ENCODE peak calls at places on chromosomes 16 and 17, in six cellular contexts. P, Q, E, Z, X and W are unnamed samples.

GRCh38 chr17:77619326-77619725 is 339.2 kb upstream of the TNRC6C start:
- DNase-seq in P (no peak), Q (no peak), E (no peak), Z (no peak), X (no peak), W (no peak)

GRCh38 chr17:4833941-4834501 is 881 bp downstream of the MINK1 start:
- DNase-seq in P (no peak), Q (no peak), E (peak), Z (no peak), X (no peak), W (peak)

GRCh38 chr17:42409467-42410351 is 13.3 kb downstream of the CAVIN1 start:
- DNase-seq in P (no peak), Q (no peak), E (peak), Z (no peak), X (peak), W (peak)

GRCh38 chr17:2215616-2216364 is 87.8 kb downstream of the SMG6 start:
- DNase-seq in P (peak), Q (peak), E (peak), Z (peak), X (peak), W (peak)

GRCh38 chr17:3913531-3914318 is 2.5 kb downstream of the P2RX1 start:
- DNase-seq in P (peak), Q (peak), E (peak), Z (peak), X (peak), W (peak)

GRCh38 chr16:7602424-7602935 is 269.8 kb downstream of the RBFOX1 start:
- DNase-seq in P (no peak), Q (no peak), E (no peak), Z (no peak), X (no peak), W (no peak)

GRCh38 chr16:74438492-74438979 is 17.3 kb upstream of the CLEC18B start:
- DNase-seq in P (no peak), Q (no peak), E (no peak), Z (no peak), X (no peak), W (no peak)

GRCh38 chr16:17658881-17659280 is 188.1 kb upstream of the XYLT1 start:
- DNase-seq in P (no peak), Q (no peak), E (no peak), Z (no peak), X (no peak), W (no peak)

GRCh38 chr17:7435676-7436555 is 681 bp downstream of the TMEM102 start:
- DNase-seq in P (peak), Q (no peak), E (no peak), Z (peak), X (peak), W (no peak)

GRCh38 chr17:56976941-56977570 is 875 bp upstream of the SCPEP1 start:
- DNase-seq in P (no peak), Q (no peak), E (no peak), Z (no peak), X (peak), W (no peak)

GRCh38 chr17:223723-224471 is 42.4 kb upstream of the DOC2B start:
- DNase-seq in P (no peak), Q (no peak), E (no peak), Z (no peak), X (peak), W (no peak)

GRCh38 chr16:85376292-85377095 is 236.6 kb upstream of the GSE1 start:
- DNase-seq in P (no peak), Q (no peak), E (no peak), Z (no peak), X (peak), W (no peak)

GRCh38 chr16:346587-346986 is 5.9 kb downstream of the AXIN1 start:
- DNase-seq in P (no peak), Q (no peak), E (no peak), Z (no peak), X (no peak), W (peak)

GRCh38 chr17:33778505-33779398 is 476.3 kb upstream of the CCL2 start:
- DNase-seq in P (peak), Q (peak), E (peak), Z (peak), X (peak), W (peak)